ENCODE peak calls at places on chromosome 15, in five cellular contexts. P is ACHN, A is AG08395, H is NCI-H524, U is AG10803. K is an unnamed sample.

GRCh38 chr15:96457852-96458251 is 127.4 kb downstream of the NR2F2 start:
- DNase-seq in P (no peak), A (no peak), U (no peak), H (no peak), K (no peak)

GRCh38 chr15:74108111-74108510 is 22.3 kb upstream of the ISLR2 start:
- DNase-seq in H (peak; percentile 77), P (no peak), U (no peak), A (no peak), K (no peak)

GRCh38 chr15:32035285-32035684 is 5.0 kb downstream of the CHRNA7 start:
- DNase-seq in U (no peak), H (no peak), A (no peak), P (no peak), K (no peak)

GRCh38 chr15:56866798-56867197 is 51.6 kb upstream of the TCF12 start:
- DNase-seq in U (no peak), H (peak; percentile 8), A (no peak), P (no peak), K (no peak)

GRCh38 chr15:61138151-61138550 is 91.0 kb downstream of the RORA start:
- DNase-seq in A (peak; percentile 3), H (no peak), P (no peak), U (peak; percentile 12), K (no peak)

GRCh38 chr15:40829155-40829554 is 647 bp upstream of the PPP1R14D start:
- DNase-seq in P (no peak), H (no peak), U (no peak), A (no peak), K (no peak)

GRCh38 chr15:55197719-55198118 is 978 bp upstream of the RSL24D1 start:
- DNase-seq in P (no peak), U (no peak), A (no peak), H (no peak), K (no peak)

GRCh38 chr15:26910715-26911114 is 43.9 kb downstream of the GABRA5 start:
- DNase-seq in U (no peak), A (no peak), H (no peak), P (no peak), K (no peak)

GRCh38 chr15:89167267-89168176 is 53.9 kb downstream of the RLBP1 start:
- DNase-seq in P (peak; percentile 49), H (no peak), U (peak; percentile 33), A (peak; percentile 41), K (peak; percentile 72)

K was measured in foreskin fibroblast.